ENCODE peak calls at places on chromosomes 12 and 14, in five cellular contexts. One of them, this sample, is unnamed.

GRCh38 chr12:66637693-66638301 is 41.1 kb downstream of the GRIP1 start:
- DNase-seq in right lobe of liver: no peak
- DNase-seq in lower leg skin: no peak
- DNase-seq in lung: no peak
- DNase-seq in progenitor cell of endocrine pancreas: no peak
- DNase-seq in this sample: no peak

GRCh38 chr12:105330938-105331804 is 680 bp downstream of the C12orf75 start:
- DNase-seq in lung: no peak
- DNase-seq in right lobe of liver: no peak
- DNase-seq in progenitor cell of endocrine pancreas: peak
- DNase-seq in lower leg skin: no peak
- DNase-seq in this sample: no peak

GRCh38 chr12:51548241-51548640 is 42.8 kb upstream of the SCN8A start:
- DNase-seq in lung: no peak
- DNase-seq in progenitor cell of endocrine pancreas: no peak
- DNase-seq in lower leg skin: no peak
- DNase-seq in right lobe of liver: no peak
- DNase-seq in this sample: no peak

GRCh38 chr14:99736600-99737371 is 52.7 kb downstream of the CYP46A1 start:
- DNase-seq in lower leg skin: no peak
- DNase-seq in progenitor cell of endocrine pancreas: no peak
- DNase-seq in lung: no peak
- DNase-seq in right lobe of liver: no peak
- DNase-seq in this sample: peak

GRCh38 chr12:47574252-47575021 is 131.4 kb downstream of the RPAP3 start:
- DNase-seq in right lobe of liver: no peak
- DNase-seq in progenitor cell of endocrine pancreas: no peak
- DNase-seq in lower leg skin: no peak
- DNase-seq in lung: no peak
- DNase-seq in this sample: no peak

GRCh38 chr14:63852271-63852816 is 460 bp upstream of the SYNE2 start:
- DNase-seq in lung: no peak
- DNase-seq in progenitor cell of endocrine pancreas: no peak
- DNase-seq in lower leg skin: no peak
- DNase-seq in right lobe of liver: no peak
- DNase-seq in this sample: no peak

GRCh38 chr12:103326190-103326589 is 169.6 kb downstream of the C12orf42 start:
- DNase-seq in lung: no peak
- DNase-seq in progenitor cell of endocrine pancreas: no peak
- DNase-seq in lower leg skin: no peak
- DNase-seq in right lobe of liver: no peak
- DNase-seq in this sample: no peak

GRCh38 chr12:103208006-103208405 is 250.5 kb downstream of the ASCL1 start:
- DNase-seq in lower leg skin: no peak
- DNase-seq in right lobe of liver: no peak
- DNase-seq in lung: no peak
- DNase-seq in progenitor cell of endocrine pancreas: no peak
- DNase-seq in this sample: no peak

GRCh38 chr12:43880547-43880946 is 44.7 kb downstream of the TMEM117 start:
- DNase-seq in progenitor cell of endocrine pancreas: no peak
- DNase-seq in right lobe of liver: no peak
- DNase-seq in lower leg skin: no peak
- DNase-seq in lung: no peak
- DNase-seq in this sample: no peak

GRCh38 chr12:15033029-15033428 is 60.2 kb downstream of the PDE6H start:
- DNase-seq in progenitor cell of endocrine pancreas: no peak
- DNase-seq in lung: no peak
- DNase-seq in right lobe of liver: no peak
- DNase-seq in lower leg skin: no peak
- DNase-seq in this sample: no peak

GRCh38 chr12:22543246-22544037 is 900 bp downstream of the C2CD5 start:
- DNase-seq in right lobe of liver: peak
- DNase-seq in lower leg skin: peak
- DNase-seq in progenitor cell of endocrine pancreas: peak
- DNase-seq in lung: peak
- DNase-seq in this sample: no peak

GRCh38 chr12:101570022-101570421 is 24.7 kb upstream of the MYBPC1 start:
- DNase-seq in right lobe of liver: no peak
- DNase-seq in progenitor cell of endocrine pancreas: no peak
- DNase-seq in lung: no peak
- DNase-seq in lower leg skin: no peak
- DNase-seq in this sample: no peak

GRCh38 chr12:27995406-27995805 is 22.9 kb upstream of the PTHLH start:
- DNase-seq in lower leg skin: no peak
- DNase-seq in right lobe of liver: no peak
- DNase-seq in lung: no peak
- DNase-seq in progenitor cell of endocrine pancreas: no peak
- DNase-seq in this sample: no peak

GRCh38 chr12:6551496-6552139 is 4.2 kb downstream of the IFFO1 start:
- DNase-seq in lung: no peak
- DNase-seq in progenitor cell of endocrine pancreas: no peak
- DNase-seq in right lobe of liver: no peak
- DNase-seq in lower leg skin: no peak
- DNase-seq in this sample: no peak

GRCh38 chr12:10362828-10363664 is 26.8 kb downstream of the KLRK1 start:
- DNase-seq in lower leg skin: no peak
- DNase-seq in progenitor cell of endocrine pancreas: no peak
- DNase-seq in right lobe of liver: no peak
- DNase-seq in lung: no peak
- DNase-seq in this sample: no peak

GRCh38 chr14:73227812-73228781 is 9.2 kb upstream of the PAPLN start:
- DNase-seq in right lobe of liver: no peak
- DNase-seq in lower leg skin: peak
- DNase-seq in lung: no peak
- DNase-seq in progenitor cell of endocrine pancreas: no peak
- DNase-seq in this sample: no peak

GRCh38 chr14:104787736-104788532 is 7.6 kb downstream of the AKT1 start:
- DNase-seq in lower leg skin: no peak
- DNase-seq in lung: no peak
- DNase-seq in progenitor cell of endocrine pancreas: no peak
- DNase-seq in right lobe of liver: no peak
- DNase-seq in this sample: no peak

GRCh38 chr14:97771340-97772045 is 974.3 kb downstream of the VRK1 start:
- DNase-seq in right lobe of liver: no peak
- DNase-seq in progenitor cell of endocrine pancreas: no peak
- DNase-seq in lung: no peak
- DNase-seq in lower leg skin: peak
- DNase-seq in this sample: no peak

GRCh38 chr14:26190644-26191043 is 407.2 kb downstream of the NOVA1 start:
- DNase-seq in progenitor cell of endocrine pancreas: no peak
- DNase-seq in lung: no peak
- DNase-seq in lower leg skin: no peak
- DNase-seq in right lobe of liver: no peak
- DNase-seq in this sample: no peak

GRCh38 chr12:2335517-2335916 is 282.7 kb downstream of the CACNA1C start:
- DNase-seq in right lobe of liver: no peak
- DNase-seq in progenitor cell of endocrine pancreas: no peak
- DNase-seq in lower leg skin: no peak
- DNase-seq in lung: no peak
- DNase-seq in this sample: no peak

GRCh38 chr12:115313929-115314328 is 630.0 kb upstream of the TBX3 start:
- DNase-seq in lower leg skin: no peak
- DNase-seq in right lobe of liver: no peak
- DNase-seq in progenitor cell of endocrine pancreas: no peak
- DNase-seq in lung: no peak
- DNase-seq in this sample: no peak

GRCh38 chr14:74190910-74191575 is 48.2 kb upstream of the VSX2 start:
- DNase-seq in right lobe of liver: no peak
- DNase-seq in lower leg skin: no peak
- DNase-seq in lung: no peak
- DNase-seq in progenitor cell of endocrine pancreas: no peak
- DNase-seq in this sample: no peak

GRCh38 chr12:76152161-76152807 is 67.8 kb upstream of the NAP1L1 start:
- DNase-seq in lung: no peak
- DNase-seq in progenitor cell of endocrine pancreas: no peak
- DNase-seq in right lobe of liver: no peak
- DNase-seq in lower leg skin: no peak
- DNase-seq in this sample: no peak

GRCh38 chr12:109221277-109221931 is 87.7 kb downstream of the FOXN4 start:
- DNase-seq in lung: no peak
- DNase-seq in lower leg skin: no peak
- DNase-seq in progenitor cell of endocrine pancreas: no peak
- DNase-seq in right lobe of liver: no peak
- DNase-seq in this sample: no peak

GRCh38 chr12:114685320-114685781 is 1.4 kb upstream of the TBX3 start:
- DNase-seq in right lobe of liver: no peak
- DNase-seq in progenitor cell of endocrine pancreas: no peak
- DNase-seq in lower leg skin: no peak
- DNase-seq in lung: no peak
- DNase-seq in this sample: no peak

GRCh38 chr14:23916038-23916437 is 37.5 kb upstream of the DHRS4 start:
- DNase-seq in lung: no peak
- DNase-seq in lower leg skin: no peak
- DNase-seq in right lobe of liver: no peak
- DNase-seq in progenitor cell of endocrine pancreas: no peak
- DNase-seq in this sample: no peak

GRCh38 chr12:60148109-60148508 is 552.3 kb downstream of the SLC16A7 start:
- DNase-seq in right lobe of liver: no peak
- DNase-seq in progenitor cell of endocrine pancreas: no peak
- DNase-seq in lower leg skin: no peak
- DNase-seq in lung: no peak
- DNase-seq in this sample: no peak

GRCh38 chr12:72869025-72869424 is 596.9 kb downstream of the TRHDE start:
- DNase-seq in right lobe of liver: no peak
- DNase-seq in lung: no peak
- DNase-seq in lower leg skin: no peak
- DNase-seq in progenitor cell of endocrine pancreas: no peak
- DNase-seq in this sample: no peak

GRCh38 chr12:3046441-3047200 is 30.6 kb upstream of the TSPAN9 start:
- DNase-seq in lung: peak
- DNase-seq in right lobe of liver: no peak
- DNase-seq in progenitor cell of endocrine pancreas: no peak
- DNase-seq in lower leg skin: no peak
- DNase-seq in this sample: no peak

GRCh38 chr14:93962701-93963601 is 13.4 kb downstream of the ASB2 start:
- DNase-seq in lower leg skin: no peak
- DNase-seq in right lobe of liver: no peak
- DNase-seq in lung: no peak
- DNase-seq in progenitor cell of endocrine pancreas: no peak
- DNase-seq in this sample: no peak

GRCh38 chr12:88308825-88309224 is 166.7 kb downstream of the TMTC3 start:
- DNase-seq in lower leg skin: no peak
- DNase-seq in right lobe of liver: no peak
- DNase-seq in progenitor cell of endocrine pancreas: no peak
- DNase-seq in lung: no peak
- DNase-seq in this sample: no peak

GRCh38 chr14:73739174-73739898 is 25.2 kb upstream of the PNMA1 start:
- DNase-seq in progenitor cell of endocrine pancreas: no peak
- DNase-seq in lower leg skin: no peak
- DNase-seq in lung: no peak
- DNase-seq in right lobe of liver: peak
- DNase-seq in this sample: no peak

GRCh38 chr12:32558941-32559340 is 120.2 kb upstream of the DNM1L start:
- DNase-seq in lower leg skin: no peak
- DNase-seq in progenitor cell of endocrine pancreas: no peak
- DNase-seq in right lobe of liver: no peak
- DNase-seq in lung: no peak
- DNase-seq in this sample: no peak

GRCh38 chr12:14567311-14568195 is at the start of gene PLBD1:
- DNase-seq in right lobe of liver: peak
- DNase-seq in lower leg skin: peak
- DNase-seq in progenitor cell of endocrine pancreas: peak
- DNase-seq in lung: peak
- DNase-seq in this sample: no peak

GRCh38 chr14:73861060-73861459 is 9.4 kb downstream of the PTGR2 start:
- DNase-seq in progenitor cell of endocrine pancreas: no peak
- DNase-seq in lung: no peak
- DNase-seq in right lobe of liver: no peak
- DNase-seq in lower leg skin: no peak
- DNase-seq in this sample: no peak

GRCh38 chr12:109612975-109613502 is 39.4 kb downstream of the MVK start:
- DNase-seq in lung: no peak
- DNase-seq in progenitor cell of endocrine pancreas: no peak
- DNase-seq in right lobe of liver: no peak
- DNase-seq in lower leg skin: no peak
- DNase-seq in this sample: no peak

GRCh38 chr12:5259523-5259922 is 172.4 kb upstream of the NTF3 start:
- DNase-seq in right lobe of liver: no peak
- DNase-seq in lower leg skin: no peak
- DNase-seq in progenitor cell of endocrine pancreas: no peak
- DNase-seq in lung: no peak
- DNase-seq in this sample: no peak

GRCh38 chr12:25553083-25553482 is at the start of gene LMNTD1:
- DNase-seq in lower leg skin: no peak
- DNase-seq in lung: no peak
- DNase-seq in right lobe of liver: no peak
- DNase-seq in progenitor cell of endocrine pancreas: no peak
- DNase-seq in this sample: no peak
- TF ChIP-seq CTCF in lower leg skin: no peak
- TF ChIP-seq CTCF in lung: no peak
- TF ChIP-seq CTCF in right lobe of liver: no peak
- TF ChIP-seq CTCF in progenitor cell of endocrine pancreas: no peak
- TF ChIP-seq CTCF in this sample: no peak

GRCh38 chr12:53998900-53999236 is 1.1 kb upstream of the HOXC9 start:
- DNase-seq in lung: no peak
- DNase-seq in lower leg skin: no peak
- DNase-seq in right lobe of liver: no peak
- DNase-seq in progenitor cell of endocrine pancreas: no peak
- DNase-seq in this sample: no peak
- TF ChIP-seq CTCF in lung: no peak
- TF ChIP-seq CTCF in lower leg skin: no peak
- TF ChIP-seq CTCF in right lobe of liver: no peak
- TF ChIP-seq CTCF in progenitor cell of endocrine pancreas: no peak
- TF ChIP-seq CTCF in this sample: no peak

DNA sequence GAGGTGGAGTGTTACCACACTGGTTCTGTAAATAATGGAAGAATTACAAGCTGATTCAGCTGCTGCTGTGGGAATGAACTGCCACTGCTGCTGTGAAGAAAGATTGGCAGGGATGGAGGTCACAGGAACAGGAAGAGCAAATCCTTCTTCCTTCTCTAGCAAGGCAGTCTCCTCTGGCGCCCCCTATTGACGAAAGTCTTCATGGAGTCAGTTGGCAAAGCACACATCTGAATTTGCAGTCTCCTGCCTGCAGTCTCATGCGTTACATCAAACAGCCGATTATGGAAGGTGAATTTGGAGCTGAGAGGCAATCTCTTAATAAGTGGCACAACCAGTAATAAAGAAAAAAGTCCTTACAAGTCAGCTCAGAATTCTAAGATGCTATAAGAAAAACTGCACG is 106.0 kb upstream of the TMTC1 start:
- DNase-seq in right lobe of liver: peak
- DNase-seq in lung: peak
- DNase-seq in progenitor cell of endocrine pancreas: peak
- DNase-seq in lower leg skin: peak
- DNase-seq in this sample: no peak
- TF ChIP-seq CTCF in right lobe of liver: peak
- TF ChIP-seq CTCF in lung: no peak
- TF ChIP-seq CTCF in progenitor cell of endocrine pancreas: peak
- TF ChIP-seq CTCF in lower leg skin: no peak
- TF ChIP-seq CTCF in this sample: peak

GRCh38 chr12:57491393-57492280 is 3.8 kb downstream of the MARS1 start:
- DNase-seq in lung: no peak
- DNase-seq in lower leg skin: no peak
- DNase-seq in progenitor cell of endocrine pancreas: no peak
- DNase-seq in right lobe of liver: no peak
- DNase-seq in this sample: peak
- TF ChIP-seq CTCF in lung: no peak
- TF ChIP-seq CTCF in lower leg skin: no peak
- TF ChIP-seq CTCF in progenitor cell of endocrine pancreas: no peak
- TF ChIP-seq CTCF in right lobe of liver: no peak
- TF ChIP-seq CTCF in this sample: peak

This sample was measured in chondrocyte.